ENCODE peak calls at places on chromosome 22, in four cellular contexts. M, T, P and S are unnamed samples.

GRCh38 chr22:38819387-38819940 is 24.4 kb downstream of the NPTXR start:
- DNase-seq in P (no peak), M (no peak), T (no peak), S (no peak)

GRCh38 chr22:46297151-46297819 is 615 bp downstream of the GTSE1 start:
- DNase-seq in M (no peak), T (peak), P (no peak), S (peak)

GRCh38 chr22:21963790-21964211 is 11.2 kb upstream of the PPM1F start:
- DNase-seq in P (no peak), T (no peak), M (no peak), S (no peak)

GRCh38 chr22:24816841-24817240 is 10.8 kb downstream of the SGSM1 start:
- DNase-seq in M (no peak), P (no peak), T (no peak), S (no peak)

GRCh38 chr22:45082795-45083194 is 73.0 kb upstream of the PHF21B start:
- DNase-seq in P (no peak), M (no peak), T (no peak), S (no peak)

GRCh38 chr22:19463491-19464469 is 15.2 kb downstream of the UFD1 start:
- DNase-seq in P (peak), T (peak), M (no peak), S (no peak)

GRCh38 chr22:19289475-19290161 is 1.9 kb downstream of the CLTCL1 start:
- DNase-seq in M (no peak), T (no peak), P (peak), S (no peak)

GRCh38 chr22:20113551-20114310 is 2.2 kb upstream of the RANBP1 start:
- DNase-seq in P (no peak), T (no peak), M (no peak), S (no peak)

GRCh38 chr22:41524283-41524682 is 20.0 kb downstream of the POLR3H start:
- DNase-seq in P (peak), M (no peak), T (no peak), S (peak)

GRCh38 chr22:37519268-37520195 is at the start of gene CARD10:
- DNase-seq in T (no peak), M (no peak), P (no peak), S (no peak)

GRCh38 chr22:50696799-50697561 is 24.4 kb downstream of the SHANK3 start:
- DNase-seq in M (no peak), P (no peak), T (no peak), S (no peak)

GRCh38 chr22:25049770-25050169 is 97.3 kb downstream of the KIAA1671 start:
- DNase-seq in M (no peak), P (no peak), T (no peak), S (no peak)

GRCh38 chr22:39428597-39429071 is 28.2 kb upstream of the MGAT3 start:
- DNase-seq in M (no peak), P (no peak), T (no peak), S (no peak)

GRCh38 chr22:24105018-24105360 is 76.3 kb upstream of the SUSD2 start:
- DNase-seq in T (no peak), P (no peak), M (no peak), S (peak)

GRCh38 chr22:43343262-43343988 is at the start of gene SCUBE1:
- DNase-seq in P (no peak), M (peak), T (no peak), S (peak)

GRCh38 chr22:28937206-28938025 is 54.0 kb downstream of the ZNRF3 start:
- DNase-seq in T (no peak), M (no peak), P (no peak), S (no peak)

GRCh38 chr22:17678817-17679385 is 40.3 kb downstream of the BCL2L13 start:
- DNase-seq in T (no peak), M (no peak), P (no peak), S (no peak)